ENCODE peak calls at places on chromosomes 4 and X, in six cellular contexts. H is mesothelial cell of epicardium; V is fibroblast of the conjunctiva; S is activated T-cell treated with anti-CD3 and anti-CD28 coated beads, Interleukin-2, amount 50 U/mL, for 4 hours; X is OCI-LY7; I is cardiac muscle cell. N is an unnamed sample.

GRCh38 chr4:105966046-105966445 is 70.8 kb downstream of the NPNT start:
- DNase-seq in I (peak; percentile 69), H (no peak), V (peak; percentile 77), X (no peak), S (no peak), N (no peak)

GRCh38 chr4:138241281-138242075 is 671 bp downstream of the SLC7A11 start:
- DNase-seq in V (no peak), S (no peak), X (peak; percentile 32), H (no peak), I (peak; percentile 42), N (no peak)

GRCh38 chr4:16659120-16659519 is 239.3 kb downstream of the LDB2 start:
- DNase-seq in S (no peak), I (no peak), V (peak; percentile 61), H (no peak), X (no peak), N (no peak)

GRCh38 chr4:56082809-56083208 is 134.1 kb downstream of the CEP135 start:
- DNase-seq in I (no peak), X (peak; percentile 26), S (no peak), V (no peak), H (no peak), N (no peak)

GRCh38 chr4:150119492-150119891 is 41.2 kb downstream of the DCLK2 start:
- DNase-seq in V (no peak), I (peak; percentile 33), X (no peak), H (no peak), S (no peak), N (no peak)

GRCh38 chrX:14964500-14964899 is 91.3 kb downstream of the MOSPD2 start:
- DNase-seq in X (no peak), S (no peak), I (peak; percentile 5), V (no peak), H (no peak), N (no peak)

GRCh38 chrX:103329991-103330390 is at the start of gene TCEAL7:
- DNase-seq in X (no peak), H (no peak), S (no peak), V (peak; percentile 6), I (peak; percentile 49), N (peak; percentile 61)

GRCh38 chrX:81336455-81337144 is 134.7 kb downstream of the SH3BGRL start:
- DNase-seq in H (no peak), I (no peak), X (no peak), S (no peak), V (peak; percentile 3), N (no peak)

GRCh38 chr4:80732010-80732409 is 298.5 kb upstream of the BMP3 start:
- DNase-seq in X (no peak), S (no peak), I (peak; percentile 2), V (no peak), H (no peak), N (no peak)

GRCh38 chrX:43836435-43837184 is 45.6 kb downstream of the MAOB start:
- DNase-seq in S (no peak), V (no peak), X (peak; percentile 2), H (no peak), I (peak; percentile 40), N (peak; percentile 4)

N was measured in SK-N-DZ.